ENCODE peak calls at places on chromosomes 6 and 20, in six cellular contexts. One of them, this sample, is unnamed.
A peak's percentile ranks its signal among the peaks of the same experiment; 100 is the strongest.

GRCh38 chr6:88963139-88964090 is at the start of gene RNGTT:
- DNase-seq in A549: peak; percentile 86
- DNase-seq in stomach: peak; percentile 99
- DNase-seq in thyroid gland: peak; percentile 99
- DNase-seq in adrenal gland: peak; percentile 99
- DNase-seq in spleen: peak; percentile 100
- DNase-seq in this sample: peak; percentile 98

GRCh38 chr6:1424306-1424927 is 35.0 kb downstream of the FOXF2 start:
- DNase-seq in spleen: no peak
- DNase-seq in A549: peak; percentile 63
- DNase-seq in adrenal gland: peak; percentile 60
- DNase-seq in stomach: peak; percentile 63
- DNase-seq in thyroid gland: peak; percentile 67
- DNase-seq in this sample: peak; percentile 33

GRCh38 chr6:168132531-168133184 is 53.6 kb upstream of the FRMD1 start:
- DNase-seq in A549: peak; percentile 39
- DNase-seq in spleen: no peak
- DNase-seq in adrenal gland: peak; percentile 31
- DNase-seq in stomach: peak; percentile 58
- DNase-seq in thyroid gland: peak; percentile 18
- DNase-seq in this sample: peak; percentile 58

GRCh38 chr6:139376604-139377218 is 2.3 kb upstream of the CITED2 start:
- DNase-seq in thyroid gland: peak; percentile 88
- DNase-seq in spleen: no peak
- DNase-seq in A549: peak; percentile 8
- DNase-seq in adrenal gland: peak; percentile 86
- DNase-seq in stomach: peak; percentile 82
- DNase-seq in this sample: peak; percentile 80

GRCh38 chr6:157271441-157271840 is 51.9 kb downstream of the TMEM242 start:
- DNase-seq in stomach: no peak
- DNase-seq in A549: no peak
- DNase-seq in spleen: peak; percentile 63
- DNase-seq in adrenal gland: no peak
- DNase-seq in thyroid gland: no peak
- DNase-seq in this sample: no peak

GRCh38 chr6:104531591-104531990 is 328.1 kb downstream of the HACE1 start:
- DNase-seq in stomach: no peak
- DNase-seq in adrenal gland: no peak
- DNase-seq in thyroid gland: no peak
- DNase-seq in spleen: no peak
- DNase-seq in A549: no peak
- DNase-seq in this sample: no peak

GRCh38 chr20:63056236-63057132 is 49.7 kb upstream of the BHLHE23 start:
- DNase-seq in adrenal gland: peak; percentile 19
- DNase-seq in thyroid gland: peak; percentile 9
- DNase-seq in spleen: peak; percentile 82
- DNase-seq in A549: no peak
- DNase-seq in stomach: peak; percentile 42
- DNase-seq in this sample: no peak

GRCh38 chr6:157966990-157967389 is 14.7 kb upstream of the SYNJ2 start:
- DNase-seq in adrenal gland: no peak
- DNase-seq in spleen: no peak
- DNase-seq in stomach: peak; percentile 57
- DNase-seq in thyroid gland: no peak
- DNase-seq in A549: no peak
- DNase-seq in this sample: no peak

GRCh38 chr6:134512946-134513345 is 195.0 kb upstream of the SGK1 start:
- DNase-seq in spleen: no peak
- DNase-seq in stomach: no peak
- DNase-seq in adrenal gland: peak; percentile 45
- DNase-seq in A549: no peak
- DNase-seq in thyroid gland: no peak
- DNase-seq in this sample: no peak

GRCh38 chr20:47676219-47676721 is 109.0 kb downstream of the SULF2 start:
- DNase-seq in adrenal gland: no peak
- DNase-seq in A549: no peak
- DNase-seq in thyroid gland: no peak
- DNase-seq in spleen: peak; percentile 59
- DNase-seq in stomach: no peak
- DNase-seq in this sample: no peak

GRCh38 chr6:148349466-148349865 is 6.8 kb downstream of the SASH1 start:
- DNase-seq in spleen: no peak
- DNase-seq in stomach: no peak
- DNase-seq in A549: no peak
- DNase-seq in adrenal gland: no peak
- DNase-seq in thyroid gland: no peak
- DNase-seq in this sample: no peak

GRCh38 chr6:56220078-56220477 is 27.3 kb downstream of the COL21A1 start:
- DNase-seq in thyroid gland: no peak
- DNase-seq in spleen: no peak
- DNase-seq in adrenal gland: no peak
- DNase-seq in stomach: no peak
- DNase-seq in A549: no peak
- DNase-seq in this sample: peak; percentile 8

GRCh38 chr6:13435477-13435876 is 51.9 kb downstream of the GFOD1 start:
- DNase-seq in stomach: no peak
- DNase-seq in spleen: no peak
- DNase-seq in A549: no peak
- DNase-seq in thyroid gland: no peak
- DNase-seq in adrenal gland: no peak
- DNase-seq in this sample: no peak

GRCh38 chr6:16483315-16483875 is 245.0 kb downstream of the GMPR start:
- DNase-seq in spleen: no peak
- DNase-seq in adrenal gland: no peak
- DNase-seq in A549: no peak
- DNase-seq in thyroid gland: no peak
- DNase-seq in stomach: no peak
- DNase-seq in this sample: no peak

GRCh38 chr6:41176189-41176588 is 13.3 kb upstream of the TREM2 start:
- DNase-seq in spleen: no peak
- DNase-seq in adrenal gland: no peak
- DNase-seq in thyroid gland: no peak
- DNase-seq in A549: no peak
- DNase-seq in stomach: no peak
- DNase-seq in this sample: no peak

GRCh38 chr20:25187638-25188037 is 7.9 kb upstream of the ENTPD6 start:
- DNase-seq in adrenal gland: no peak
- DNase-seq in thyroid gland: no peak
- DNase-seq in stomach: no peak
- DNase-seq in spleen: no peak
- DNase-seq in A549: no peak
- DNase-seq in this sample: no peak

GRCh38 chr6:163416380-163416629 is 1.8 kb downstream of the QKI start:
- DNase-seq in A549: no peak
- DNase-seq in stomach: no peak
- DNase-seq in thyroid gland: no peak
- DNase-seq in spleen: no peak
- DNase-seq in adrenal gland: no peak
- DNase-seq in this sample: no peak

GRCh38 chr6:20454201-20454824 is 52.6 kb downstream of the E2F3 start:
- DNase-seq in A549: no peak
- DNase-seq in stomach: no peak
- DNase-seq in spleen: no peak
- DNase-seq in adrenal gland: no peak
- DNase-seq in thyroid gland: no peak
- DNase-seq in this sample: no peak

GRCh38 chr6:82525775-82526515 is 162.3 kb downstream of the TPBG start:
- DNase-seq in thyroid gland: no peak
- DNase-seq in stomach: no peak
- DNase-seq in A549: no peak
- DNase-seq in spleen: no peak
- DNase-seq in adrenal gland: no peak
- DNase-seq in this sample: no peak

GRCh38 chr6:37624121-37624520 is 73.6 kb downstream of the MDGA1 start:
- DNase-seq in spleen: no peak
- DNase-seq in A549: peak; percentile 18
- DNase-seq in adrenal gland: no peak
- DNase-seq in thyroid gland: no peak
- DNase-seq in stomach: no peak
- DNase-seq in this sample: no peak

GRCh38 chr6:50549460-50549859 is 163.9 kb upstream of the TFAP2D start:
- DNase-seq in A549: no peak
- DNase-seq in stomach: no peak
- DNase-seq in spleen: no peak
- DNase-seq in thyroid gland: no peak
- DNase-seq in adrenal gland: no peak
- DNase-seq in this sample: no peak

DNA sequence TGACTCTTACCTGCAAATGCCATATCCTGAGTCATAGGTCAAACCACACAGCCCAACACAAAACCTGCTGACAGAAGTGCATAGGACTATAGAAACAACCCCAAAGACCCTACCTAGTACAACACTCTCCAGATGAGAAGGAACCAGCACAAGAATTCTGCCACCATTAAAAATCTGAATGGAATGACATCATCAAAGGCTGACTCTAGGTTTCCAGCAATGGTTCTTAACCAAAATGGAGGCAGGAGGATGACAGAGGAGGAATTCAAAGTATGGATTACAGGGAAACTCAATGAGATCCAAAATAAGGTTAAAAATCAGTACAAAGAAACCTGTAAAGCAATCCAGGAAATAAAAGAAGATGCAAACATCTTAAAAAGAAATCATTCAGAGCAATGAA is 31.2 kb downstream of the OR14J1 start:
- DNase-seq in spleen: no peak
- DNase-seq in adrenal gland: no peak
- DNase-seq in thyroid gland: no peak
- DNase-seq in A549: no peak
- DNase-seq in stomach: no peak
- DNase-seq in this sample: no peak
- TF ChIP-seq POLR2A in spleen: no peak
- TF ChIP-seq POLR2A in adrenal gland: no peak
- TF ChIP-seq POLR2A in thyroid gland: no peak
- TF ChIP-seq POLR2A in A549: no peak
- TF ChIP-seq POLR2A in stomach: no peak
- TF ChIP-seq POLR2A in this sample: no peak

GRCh38 chr20:50527068-50527605 is 17.0 kb downstream of the PTPN1 start:
- DNase-seq in A549: no peak
- DNase-seq in adrenal gland: peak; percentile 26
- DNase-seq in spleen: no peak
- DNase-seq in stomach: no peak
- DNase-seq in thyroid gland: no peak
- DNase-seq in this sample: no peak
- H3K4me1 ChIP-seq in A549: no peaks in the 10 kb centered on the region
- H3K4me1 ChIP-seq in adrenal gland: peaks cover 22% of the 10 kb centered on the region
- H3K4me1 ChIP-seq in spleen: peaks cover 98% of the 10 kb centered on the region
- H3K4me1 ChIP-seq in stomach: peaks cover 24% of the 10 kb centered on the region
- H3K4me1 ChIP-seq in thyroid gland: peaks cover 39% of the 10 kb centered on the region
- H3K4me1 ChIP-seq in this sample: peaks cover 3% of the 10 kb centered on the region

GRCh38 chr6:159724778-159725177 is 2.5 kb upstream of the WTAP start:
- DNase-seq in adrenal gland: no peak
- DNase-seq in A549: no peak
- DNase-seq in stomach: no peak
- DNase-seq in spleen: no peak
- DNase-seq in thyroid gland: no peak
- DNase-seq in this sample: no peak

GRCh38 chr6:159727717-159728440 is 573 bp downstream of the WTAP start:
- DNase-seq in stomach: no peak
- DNase-seq in thyroid gland: no peak
- DNase-seq in A549: peak; percentile 27
- DNase-seq in spleen: no peak
- DNase-seq in adrenal gland: no peak
- DNase-seq in this sample: no peak

GRCh38 chr6:159726918-159727716 is at the start of gene WTAP:
- DNase-seq in spleen: peak; percentile 100
- DNase-seq in thyroid gland: peak; percentile 98
- DNase-seq in A549: peak; percentile 74
- DNase-seq in adrenal gland: peak; percentile 97
- DNase-seq in stomach: peak; percentile 97
- DNase-seq in this sample: peak; percentile 95

GRCh38 chr6:159728552-159728951 is 1.2 kb downstream of the WTAP start:
- DNase-seq in spleen: no peak
- DNase-seq in adrenal gland: no peak
- DNase-seq in thyroid gland: no peak
- DNase-seq in A549: no peak
- DNase-seq in stomach: no peak
- DNase-seq in this sample: no peak

DNA sequence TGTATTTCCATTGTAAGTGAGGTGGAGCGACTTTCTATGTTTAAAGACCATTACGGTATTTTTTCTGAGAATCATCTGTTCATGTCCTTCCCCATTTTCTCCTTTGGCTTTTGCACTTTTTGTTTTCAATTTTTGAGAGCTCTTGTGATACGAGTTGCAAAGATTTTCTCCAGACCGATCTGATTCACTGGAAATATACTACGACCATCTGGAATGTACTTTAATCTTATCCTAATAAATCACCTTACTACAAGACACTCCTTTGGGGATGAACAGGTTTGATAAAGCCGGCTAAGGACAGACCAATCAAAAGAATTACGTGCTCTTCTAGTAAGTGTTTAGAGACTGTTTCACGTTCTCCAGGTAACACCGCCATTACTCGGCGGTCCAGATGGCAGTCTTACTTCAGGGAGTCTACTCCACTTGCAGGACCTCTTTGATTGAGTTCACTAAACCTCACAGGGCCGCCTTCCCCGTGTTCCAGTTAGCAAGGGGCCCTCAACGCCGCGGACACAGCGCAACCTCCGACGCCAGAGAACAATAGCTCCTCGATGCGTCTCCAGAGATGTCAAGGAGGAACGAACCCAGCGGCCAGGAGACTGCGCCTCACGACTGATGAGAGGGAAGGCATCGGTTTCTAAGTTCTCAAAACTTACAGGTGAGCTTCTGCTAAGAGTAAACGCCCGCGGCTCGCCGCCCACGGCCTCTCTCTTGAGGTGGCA is 949 bp upstream of the WTAP start:
- DNase-seq in thyroid gland: no peak
- DNase-seq in spleen: no peak
- DNase-seq in A549: no peak
- DNase-seq in adrenal gland: no peak
- DNase-seq in stomach: no peak
- DNase-seq in this sample: no peak
- TF ChIP-seq POLR2A in thyroid gland: no peak
- TF ChIP-seq POLR2A in spleen: no peak
- TF ChIP-seq POLR2A in A549: no peak
- TF ChIP-seq POLR2A in adrenal gland: peak; percentile 68
- TF ChIP-seq POLR2A in stomach: no peak
- TF ChIP-seq POLR2A in this sample: no peak

DNA sequence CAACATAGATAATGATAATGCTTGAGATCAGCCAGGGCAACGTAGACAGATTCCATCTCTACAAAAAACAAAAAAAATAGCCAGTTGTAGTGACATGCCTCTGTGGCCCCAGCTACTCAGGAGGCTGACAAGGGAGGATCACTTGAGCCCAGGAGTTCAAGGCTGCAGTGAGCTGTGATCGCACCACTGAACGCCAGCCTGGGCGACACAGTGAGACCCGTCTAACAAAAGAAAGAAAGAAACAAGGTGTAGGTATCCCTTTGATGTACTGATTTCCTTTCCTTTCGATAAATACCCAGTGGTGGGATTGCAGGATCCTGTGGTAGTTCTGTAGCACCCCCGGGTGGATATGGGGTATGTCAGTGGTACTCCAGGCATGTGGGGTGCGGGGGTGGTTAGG is 48.2 kb upstream of the ADTRP start:
- DNase-seq in A549: no peak
- DNase-seq in adrenal gland: no peak
- DNase-seq in thyroid gland: no peak
- DNase-seq in stomach: no peak
- DNase-seq in spleen: no peak
- DNase-seq in this sample: no peak
- H3K4me1 ChIP-seq in A549: no peaks in the 10 kb centered on the region
- H3K4me1 ChIP-seq in adrenal gland: no peaks in the 10 kb centered on the region
- H3K4me1 ChIP-seq in thyroid gland: no peaks in the 10 kb centered on the region
- H3K4me1 ChIP-seq in stomach: no peaks in the 10 kb centered on the region
- H3K4me1 ChIP-seq in spleen: peaks cover 11% of the 10 kb centered on the region
- H3K4me1 ChIP-seq in this sample: no peaks in the 10 kb centered on the region

This sample was measured in prostate gland.